ENCODE peak calls at places on chromosomes 6 and 20, in six cellular contexts. One of them, this sample, is unnamed.

GRCh38 chr20:31718952-31719643 is 3.6 kb downstream of the BCL2L1 start:
- DNase-seq in GM23248: no peak
- DNase-seq in SK-N-SH: no peak
- DNase-seq in GM23338: peak; percentile 40
- DNase-seq in MM.1S: peak; percentile 49
- DNase-seq in neural progenitor cell: no peak
- DNase-seq in this sample: peak; percentile 87

GRCh38 chr20:57573893-57574292 is 13.0 kb downstream of the PCK1 start:
- DNase-seq in GM23248: no peak
- DNase-seq in SK-N-SH: no peak
- DNase-seq in GM23338: peak; percentile 50
- DNase-seq in MM.1S: no peak
- DNase-seq in neural progenitor cell: no peak
- DNase-seq in this sample: no peak

GRCh38 chr20:32574296-32575226 is 10.6 kb downstream of the NOL4L start:
- DNase-seq in GM23248: peak; percentile 91
- DNase-seq in SK-N-SH: no peak
- DNase-seq in GM23338: peak; percentile 59
- DNase-seq in MM.1S: no peak
- DNase-seq in neural progenitor cell: no peak
- DNase-seq in this sample: peak; percentile 34

GRCh38 chr6:159414711-159415110 is 245.5 kb downstream of the FNDC1 start:
- DNase-seq in GM23248: no peak
- DNase-seq in SK-N-SH: no peak
- DNase-seq in GM23338: no peak
- DNase-seq in MM.1S: no peak
- DNase-seq in neural progenitor cell: no peak
- DNase-seq in this sample: no peak

GRCh38 chr6:159594106-159594749 is 98.8 kb downstream of the SOD2 start:
- DNase-seq in GM23248: peak; percentile 76
- DNase-seq in SK-N-SH: no peak
- DNase-seq in GM23338: no peak
- DNase-seq in MM.1S: no peak
- DNase-seq in neural progenitor cell: no peak
- DNase-seq in this sample: peak; percentile 24

GRCh38 chr6:40910260-40910893 is 128.6 kb downstream of the UNC5CL start:
- DNase-seq in GM23248: no peak
- DNase-seq in SK-N-SH: no peak
- DNase-seq in GM23338: no peak
- DNase-seq in MM.1S: no peak
- DNase-seq in neural progenitor cell: no peak
- DNase-seq in this sample: no peak

GRCh38 chr6:6688283-6688682 is 99.8 kb downstream of the LY86 start:
- DNase-seq in GM23248: no peak
- DNase-seq in SK-N-SH: no peak
- DNase-seq in GM23338: no peak
- DNase-seq in MM.1S: peak; percentile 49
- DNase-seq in neural progenitor cell: peak; percentile 20
- DNase-seq in this sample: no peak

GRCh38 chr6:42808492-42809483 is 26.9 kb downstream of the BICRAL start:
- DNase-seq in GM23248: peak; percentile 14
- DNase-seq in SK-N-SH: no peak
- DNase-seq in GM23338: no peak
- DNase-seq in MM.1S: no peak
- DNase-seq in neural progenitor cell: no peak
- DNase-seq in this sample: no peak

GRCh38 chr6:3392930-3393575 is 63.8 kb downstream of the SLC22A23 start:
- DNase-seq in GM23248: no peak
- DNase-seq in SK-N-SH: no peak
- DNase-seq in GM23338: no peak
- DNase-seq in MM.1S: no peak
- DNase-seq in neural progenitor cell: no peak
- DNase-seq in this sample: no peak

GRCh38 chr20:31822421-31823330 is 3.5 kb downstream of the MYLK2 start:
- DNase-seq in GM23248: peak; percentile 69
- DNase-seq in SK-N-SH: peak; percentile 94
- DNase-seq in GM23338: peak; percentile 98
- DNase-seq in MM.1S: peak; percentile 51
- DNase-seq in neural progenitor cell: peak; percentile 89
- DNase-seq in this sample: peak; percentile 58

GRCh38 chr6:121839891-121840290 is 404.4 kb downstream of the GJA1 start:
- DNase-seq in GM23248: no peak
- DNase-seq in SK-N-SH: no peak
- DNase-seq in GM23338: no peak
- DNase-seq in MM.1S: no peak
- DNase-seq in neural progenitor cell: no peak
- DNase-seq in this sample: no peak

GRCh38 chr6:52499026-52499425 is 77.8 kb downstream of the TRAM2 start:
- DNase-seq in GM23248: peak; percentile 72
- DNase-seq in SK-N-SH: no peak
- DNase-seq in GM23338: peak; percentile 13
- DNase-seq in MM.1S: peak; percentile 35
- DNase-seq in neural progenitor cell: peak; percentile 37
- DNase-seq in this sample: no peak

GRCh38 chr6:106628658-106629102 is 618 bp downstream of the RTN4IP1 start:
- DNase-seq in GM23248: no peak
- DNase-seq in SK-N-SH: no peak
- DNase-seq in GM23338: no peak
- DNase-seq in MM.1S: no peak
- DNase-seq in neural progenitor cell: peak; percentile 18
- DNase-seq in this sample: peak; percentile 22

GRCh38 chr20:43229696-43230095 is 40.0 kb upstream of the PTPRT start:
- DNase-seq in GM23248: no peak
- DNase-seq in SK-N-SH: no peak
- DNase-seq in GM23338: no peak
- DNase-seq in MM.1S: no peak
- DNase-seq in neural progenitor cell: no peak
- DNase-seq in this sample: no peak

GRCh38 chr20:58515240-58516212 is at the start of gene APCDD1L:
- DNase-seq in GM23248: peak; percentile 87
- DNase-seq in SK-N-SH: no peak
- DNase-seq in GM23338: peak; percentile 78
- DNase-seq in MM.1S: no peak
- DNase-seq in neural progenitor cell: peak; percentile 56
- DNase-seq in this sample: peak; percentile 89

GRCh38 chr20:1431158-1431557 is 35.5 kb downstream of the NSFL1C start:
- DNase-seq in GM23248: no peak
- DNase-seq in SK-N-SH: no peak
- DNase-seq in GM23338: no peak
- DNase-seq in MM.1S: no peak
- DNase-seq in neural progenitor cell: no peak
- DNase-seq in this sample: no peak

GRCh38 chr6:135906542-135906941 is 55.0 kb downstream of the PDE7B start:
- DNase-seq in GM23248: peak; percentile 43
- DNase-seq in SK-N-SH: no peak
- DNase-seq in GM23338: no peak
- DNase-seq in MM.1S: no peak
- DNase-seq in neural progenitor cell: no peak
- DNase-seq in this sample: peak; percentile 20

GRCh38 chr6:72616406-72617015 is 5.4 kb upstream of the KCNQ5 start:
- DNase-seq in GM23248: peak; percentile 74
- DNase-seq in SK-N-SH: peak; percentile 34
- DNase-seq in GM23338: peak; percentile 67
- DNase-seq in MM.1S: peak; percentile 49
- DNase-seq in neural progenitor cell: peak; percentile 44
- DNase-seq in this sample: peak; percentile 58

GRCh38 chr6:133242761-133243590 is 1.8 kb downstream of the EYA4 start:
- DNase-seq in GM23248: no peak
- DNase-seq in SK-N-SH: peak; percentile 25
- DNase-seq in GM23338: peak; percentile 45
- DNase-seq in MM.1S: peak; percentile 33
- DNase-seq in neural progenitor cell: peak; percentile 66
- DNase-seq in this sample: no peak

GRCh38 chr6:170188571-170189001 is 102.3 kb downstream of the DLL1 start:
- DNase-seq in GM23248: no peak
- DNase-seq in SK-N-SH: no peak
- DNase-seq in GM23338: no peak
- DNase-seq in MM.1S: no peak
- DNase-seq in neural progenitor cell: no peak
- DNase-seq in this sample: no peak

GRCh38 chr6:170186006-170186908 is 104.6 kb downstream of the DLL1 start:
- DNase-seq in GM23248: no peak
- DNase-seq in SK-N-SH: no peak
- DNase-seq in GM23338: no peak
- DNase-seq in MM.1S: no peak
- DNase-seq in neural progenitor cell: no peak
- DNase-seq in this sample: no peak

GRCh38 chr6:170185175-170185970 is 105.5 kb downstream of the DLL1 start:
- DNase-seq in GM23248: no peak
- DNase-seq in SK-N-SH: no peak
- DNase-seq in GM23338: no peak
- DNase-seq in MM.1S: no peak
- DNase-seq in neural progenitor cell: no peak
- DNase-seq in this sample: no peak

GRCh38 chr6:170187669-170188566 is 103.0 kb downstream of the DLL1 start:
- DNase-seq in GM23248: no peak
- DNase-seq in SK-N-SH: no peak
- DNase-seq in GM23338: no peak
- DNase-seq in MM.1S: no peak
- DNase-seq in neural progenitor cell: no peak
- DNase-seq in this sample: no peak

DNA sequence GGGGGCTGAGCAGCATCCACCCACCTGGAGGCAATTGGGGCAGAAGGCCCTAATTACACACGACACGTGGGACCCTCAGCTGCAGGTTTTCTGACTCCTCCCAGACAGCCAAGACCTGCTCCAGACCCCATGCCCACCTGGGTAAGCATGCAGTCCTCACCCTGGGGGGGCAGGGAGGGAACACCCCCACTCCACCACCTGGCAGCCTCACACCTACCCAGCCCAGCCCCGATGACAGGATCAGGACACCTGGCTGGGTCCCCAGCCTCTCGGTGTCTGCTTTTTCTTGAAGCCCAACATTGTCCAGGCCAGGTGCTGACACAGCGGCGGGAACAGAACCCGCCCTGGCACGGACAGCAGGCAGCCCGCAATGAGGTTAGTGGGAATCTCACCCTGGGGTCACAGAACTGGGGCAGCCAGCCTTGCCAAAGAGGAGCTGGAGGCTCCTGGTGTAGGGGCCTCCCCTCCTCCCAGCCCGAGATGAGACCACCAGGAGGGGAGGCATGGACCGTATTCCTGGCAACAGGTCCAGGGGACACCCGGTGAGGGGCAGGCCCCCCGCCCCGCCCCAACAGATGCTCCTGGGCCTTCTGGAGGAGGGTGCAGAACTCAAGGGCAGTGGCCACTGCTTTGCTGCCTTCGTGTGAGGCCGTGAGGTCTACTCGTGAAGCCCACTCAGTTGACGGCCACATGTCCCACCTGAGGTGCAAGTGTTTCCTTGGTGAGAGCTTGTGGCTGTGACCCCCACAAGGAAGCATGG is 103.8 kb downstream of the DLL1 start:
- DNase-seq in GM23248: no peak
- DNase-seq in SK-N-SH: no peak
- DNase-seq in GM23338: no peak
- DNase-seq in MM.1S: no peak
- DNase-seq in neural progenitor cell: no peak
- DNase-seq in this sample: no peak
- TF ChIP-seq EZH2phosphoT487 in GM23248: no peak
- TF ChIP-seq EZH2phosphoT487 in SK-N-SH: no peak
- TF ChIP-seq EZH2phosphoT487 in GM23338: no peak
- TF ChIP-seq EZH2phosphoT487 in MM.1S: no peak
- TF ChIP-seq EZH2phosphoT487 in neural progenitor cell: no peak
- TF ChIP-seq EZH2phosphoT487 in this sample: no peak

GRCh38 chr20:3696745-3697587 is 15.2 kb upstream of the ADAM33 start:
- DNase-seq in GM23248: no peak
- DNase-seq in SK-N-SH: no peak
- DNase-seq in GM23338: no peak
- DNase-seq in MM.1S: no peak
- DNase-seq in neural progenitor cell: no peak
- DNase-seq in this sample: no peak
- H2AFZ ChIP-seq in GM23248: no peak overlapping the region
- H2AFZ ChIP-seq in SK-N-SH: no peak overlapping the region
- H2AFZ ChIP-seq in GM23338: no peak overlapping the region
- H2AFZ ChIP-seq in MM.1S: no peak overlapping the region
- H2AFZ ChIP-seq in neural progenitor cell: no peak overlapping the region
- H2AFZ ChIP-seq in this sample: no peak overlapping the region

GRCh38 chr20:47701612-47702011 is 83.7 kb downstream of the SULF2 start:
- DNase-seq in GM23248: peak; percentile 64
- DNase-seq in SK-N-SH: no peak
- DNase-seq in GM23338: no peak
- DNase-seq in MM.1S: no peak
- DNase-seq in neural progenitor cell: no peak
- DNase-seq in this sample: no peak
- H3F3A ChIP-seq in GM23248: no peaks in the 10 kb centered on the region
- H3F3A ChIP-seq in SK-N-SH: no peaks in the 10 kb centered on the region
- H3F3A ChIP-seq in GM23338: no peaks in the 10 kb centered on the region
- H3F3A ChIP-seq in MM.1S: no peaks in the 10 kb centered on the region
- H3F3A ChIP-seq in neural progenitor cell: no peaks in the 10 kb centered on the region
- H3F3A ChIP-seq in this sample: no peaks in the 10 kb centered on the region

GRCh38 chr6:169048185-169048584 is 205.5 kb downstream of the THBS2 start:
- DNase-seq in GM23248: no peak
- DNase-seq in SK-N-SH: no peak
- DNase-seq in GM23338: no peak
- DNase-seq in MM.1S: no peak
- DNase-seq in neural progenitor cell: no peak
- DNase-seq in this sample: no peak

GRCh38 chr6:169046021-169046420 is 207.6 kb downstream of the THBS2 start:
- DNase-seq in GM23248: peak; percentile 6
- DNase-seq in SK-N-SH: no peak
- DNase-seq in GM23338: no peak
- DNase-seq in MM.1S: no peak
- DNase-seq in neural progenitor cell: no peak
- DNase-seq in this sample: no peak

GRCh38 chr6:169047345-169047744 is 206.3 kb downstream of the THBS2 start:
- DNase-seq in GM23248: no peak
- DNase-seq in SK-N-SH: no peak
- DNase-seq in GM23338: no peak
- DNase-seq in MM.1S: no peak
- DNase-seq in neural progenitor cell: no peak
- DNase-seq in this sample: no peak

GRCh38 chr6:169045486-169045885 is 208.2 kb downstream of the THBS2 start:
- DNase-seq in GM23248: peak; percentile 7
- DNase-seq in SK-N-SH: no peak
- DNase-seq in GM23338: no peak
- DNase-seq in MM.1S: peak; percentile 53
- DNase-seq in neural progenitor cell: no peak
- DNase-seq in this sample: peak; percentile 6

DNA sequence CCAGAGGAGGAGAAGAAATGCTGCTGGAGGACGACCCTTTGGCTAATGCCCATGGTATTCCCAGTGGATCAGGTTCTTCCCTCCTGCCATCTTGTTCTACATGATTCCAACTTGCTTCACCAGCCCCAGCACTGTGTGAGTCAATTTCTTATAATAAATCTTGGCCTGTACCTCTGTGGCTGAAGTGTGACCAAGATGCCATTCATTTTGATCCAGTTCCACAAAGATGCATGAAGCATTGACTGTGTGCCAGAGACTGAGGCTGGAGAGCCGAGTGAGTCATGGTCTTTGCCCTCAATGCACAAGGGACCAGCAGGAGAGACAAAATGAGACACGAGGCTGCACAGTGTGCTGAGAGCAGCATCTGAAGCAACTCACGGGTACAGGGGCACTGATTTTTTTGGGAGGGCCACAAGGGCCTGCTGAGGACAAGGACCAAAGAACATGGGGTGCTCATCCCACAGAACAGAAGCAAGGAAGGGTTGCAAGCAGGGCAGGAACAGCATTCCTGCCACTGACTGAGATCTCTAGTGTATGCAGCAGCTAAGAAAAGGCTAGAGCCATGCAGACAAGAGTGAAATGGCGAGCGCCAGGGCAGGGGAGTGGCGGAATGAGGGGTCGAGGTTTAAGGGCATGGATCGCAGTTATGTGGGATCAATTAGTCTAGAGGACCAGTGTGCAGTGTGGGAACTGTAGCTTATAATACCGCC is 207.0 kb downstream of the THBS2 start:
- DNase-seq in GM23248: peak; percentile 89
- DNase-seq in SK-N-SH: no peak
- DNase-seq in GM23338: no peak
- DNase-seq in MM.1S: no peak
- DNase-seq in neural progenitor cell: no peak
- DNase-seq in this sample: peak; percentile 27
- TF ChIP-seq EZH2phosphoT487 in GM23248: no peak
- TF ChIP-seq EZH2phosphoT487 in SK-N-SH: no peak
- TF ChIP-seq EZH2phosphoT487 in GM23338: no peak
- TF ChIP-seq EZH2phosphoT487 in MM.1S: no peak
- TF ChIP-seq EZH2phosphoT487 in neural progenitor cell: no peak
- TF ChIP-seq EZH2phosphoT487 in this sample: no peak